ENCODE peak calls at places on chromosomes 11 and 22, in nine cellular contexts. One of them, this sample, is unnamed.

GRCh38 chr11:22536036-22536435 is 89.6 kb downstream of the FANCF start:
- DNase-seq in adrenal gland: no peak
- DNase-seq in upper lobe of left lung: no peak
- DNase-seq in brain microvascular endothelial cell: no peak
- DNase-seq in CD8-positive, alpha-beta memory T cell: no peak
- DNase-seq in RWPE2: no peak
- DNase-seq in choroid plexus epithelial cell: no peak
- DNase-seq in foreskin fibroblast: no peak
- DNase-seq in aorta: no peak
- DNase-seq in this sample: no peak

GRCh38 chr11:71843858-71844257 is 10.9 kb downstream of the DEFB108B start:
- DNase-seq in adrenal gland: no peak
- DNase-seq in upper lobe of left lung: no peak
- DNase-seq in brain microvascular endothelial cell: no peak
- DNase-seq in CD8-positive, alpha-beta memory T cell: no peak
- DNase-seq in RWPE2: no peak
- DNase-seq in choroid plexus epithelial cell: no peak
- DNase-seq in foreskin fibroblast: no peak
- DNase-seq in aorta: no peak
- DNase-seq in this sample: no peak

GRCh38 chr22:39349506-39349966 is 255 bp upstream of the SYNGR1 start:
- DNase-seq in adrenal gland: peak
- DNase-seq in upper lobe of left lung: no peak
- DNase-seq in brain microvascular endothelial cell: no peak
- DNase-seq in CD8-positive, alpha-beta memory T cell: no peak
- DNase-seq in RWPE2: no peak
- DNase-seq in choroid plexus epithelial cell: no peak
- DNase-seq in foreskin fibroblast: peak
- DNase-seq in aorta: no peak
- DNase-seq in this sample: peak

GRCh38 chr11:20015101-20015500 is 145.2 kb downstream of the DBX1 start:
- DNase-seq in adrenal gland: no peak
- DNase-seq in upper lobe of left lung: no peak
- DNase-seq in brain microvascular endothelial cell: no peak
- DNase-seq in CD8-positive, alpha-beta memory T cell: no peak
- DNase-seq in RWPE2: no peak
- DNase-seq in choroid plexus epithelial cell: no peak
- DNase-seq in foreskin fibroblast: no peak
- DNase-seq in aorta: no peak
- DNase-seq in this sample: no peak

GRCh38 chr11:121372671-121373429 is 79.3 kb upstream of the SORL1 start:
- DNase-seq in adrenal gland: no peak
- DNase-seq in upper lobe of left lung: no peak
- DNase-seq in brain microvascular endothelial cell: no peak
- DNase-seq in CD8-positive, alpha-beta memory T cell: no peak
- DNase-seq in RWPE2: no peak
- DNase-seq in choroid plexus epithelial cell: no peak
- DNase-seq in foreskin fibroblast: no peak
- DNase-seq in aorta: no peak
- DNase-seq in this sample: peak

GRCh38 chr11:131694526-131695424 is 324.4 kb downstream of the NTM start:
- DNase-seq in adrenal gland: peak
- DNase-seq in upper lobe of left lung: peak
- DNase-seq in brain microvascular endothelial cell: peak
- DNase-seq in CD8-positive, alpha-beta memory T cell: peak
- DNase-seq in RWPE2: no peak
- DNase-seq in choroid plexus epithelial cell: peak
- DNase-seq in foreskin fibroblast: peak
- DNase-seq in aorta: peak
- DNase-seq in this sample: peak

GRCh38 chr22:37533995-37534394 is 14.8 kb upstream of the CARD10 start:
- DNase-seq in adrenal gland: no peak
- DNase-seq in upper lobe of left lung: no peak
- DNase-seq in brain microvascular endothelial cell: peak
- DNase-seq in CD8-positive, alpha-beta memory T cell: no peak
- DNase-seq in RWPE2: no peak
- DNase-seq in choroid plexus epithelial cell: peak
- DNase-seq in foreskin fibroblast: peak
- DNase-seq in aorta: no peak
- DNase-seq in this sample: peak

GRCh38 chr11:103870821-103871309 is 165.6 kb upstream of the DDI1 start:
- DNase-seq in adrenal gland: peak
- DNase-seq in upper lobe of left lung: peak
- DNase-seq in brain microvascular endothelial cell: no peak
- DNase-seq in CD8-positive, alpha-beta memory T cell: no peak
- DNase-seq in RWPE2: no peak
- DNase-seq in choroid plexus epithelial cell: peak
- DNase-seq in foreskin fibroblast: no peak
- DNase-seq in aorta: peak
- DNase-seq in this sample: no peak

GRCh38 chr11:64745523-64746328 is 1.8 kb upstream of the RASGRP2 start:
- DNase-seq in adrenal gland: peak
- DNase-seq in upper lobe of left lung: peak
- DNase-seq in brain microvascular endothelial cell: peak
- DNase-seq in CD8-positive, alpha-beta memory T cell: peak
- DNase-seq in RWPE2: no peak
- DNase-seq in choroid plexus epithelial cell: peak
- DNase-seq in foreskin fibroblast: peak
- DNase-seq in aorta: peak
- DNase-seq in this sample: peak

GRCh38 chr22:39496131-39496838 is 5.8 kb upstream of the MIEF1 start:
- DNase-seq in adrenal gland: peak
- DNase-seq in upper lobe of left lung: peak
- DNase-seq in brain microvascular endothelial cell: peak
- DNase-seq in CD8-positive, alpha-beta memory T cell: no peak
- DNase-seq in RWPE2: no peak
- DNase-seq in choroid plexus epithelial cell: peak
- DNase-seq in foreskin fibroblast: peak
- DNase-seq in aorta: peak
- DNase-seq in this sample: peak

GRCh38 chr22:47193606-47194316 is 431.3 kb downstream of the TBC1D22A start:
- DNase-seq in adrenal gland: peak
- DNase-seq in upper lobe of left lung: no peak
- DNase-seq in brain microvascular endothelial cell: no peak
- DNase-seq in CD8-positive, alpha-beta memory T cell: no peak
- DNase-seq in RWPE2: no peak
- DNase-seq in choroid plexus epithelial cell: no peak
- DNase-seq in foreskin fibroblast: no peak
- DNase-seq in aorta: no peak
- DNase-seq in this sample: no peak

GRCh38 chr11:15176646-15177163 is 62.0 kb downstream of the INSC start:
- DNase-seq in adrenal gland: no peak
- DNase-seq in upper lobe of left lung: no peak
- DNase-seq in brain microvascular endothelial cell: no peak
- DNase-seq in CD8-positive, alpha-beta memory T cell: no peak
- DNase-seq in RWPE2: no peak
- DNase-seq in choroid plexus epithelial cell: no peak
- DNase-seq in foreskin fibroblast: no peak
- DNase-seq in aorta: no peak
- DNase-seq in this sample: no peak

GRCh38 chr11:64692764-64693331 is 30.1 kb downstream of the NRXN2 start:
- DNase-seq in adrenal gland: no peak
- DNase-seq in upper lobe of left lung: no peak
- DNase-seq in brain microvascular endothelial cell: no peak
- DNase-seq in CD8-positive, alpha-beta memory T cell: no peak
- DNase-seq in RWPE2: no peak
- DNase-seq in choroid plexus epithelial cell: no peak
- DNase-seq in foreskin fibroblast: no peak
- DNase-seq in aorta: no peak
- DNase-seq in this sample: no peak

GRCh38 chr11:121479355-121479754 is 26.6 kb upstream of the SORL1-AS1 start:
- DNase-seq in adrenal gland: no peak
- DNase-seq in upper lobe of left lung: no peak
- DNase-seq in brain microvascular endothelial cell: no peak
- DNase-seq in CD8-positive, alpha-beta memory T cell: no peak
- DNase-seq in RWPE2: no peak
- DNase-seq in choroid plexus epithelial cell: peak
- DNase-seq in foreskin fibroblast: no peak
- DNase-seq in aorta: no peak
- DNase-seq in this sample: no peak

GRCh38 chr11:1652778-1653540 is 23.4 kb downstream of the KRTAP5-5 start:
- DNase-seq in adrenal gland: peak
- DNase-seq in upper lobe of left lung: peak
- DNase-seq in brain microvascular endothelial cell: peak
- DNase-seq in CD8-positive, alpha-beta memory T cell: peak
- DNase-seq in RWPE2: no peak
- DNase-seq in choroid plexus epithelial cell: peak
- DNase-seq in foreskin fibroblast: peak
- DNase-seq in aorta: peak
- DNase-seq in this sample: peak
- H3K4me3 ChIP-seq in adrenal gland: no peak
- H3K4me3 ChIP-seq in upper lobe of left lung: no peak
- H3K4me3 ChIP-seq in brain microvascular endothelial cell: no peak
- H3K4me3 ChIP-seq in CD8-positive, alpha-beta memory T cell: no peak
- H3K4me3 ChIP-seq in RWPE2: no peak
- H3K4me3 ChIP-seq in choroid plexus epithelial cell: no peak
- H3K4me3 ChIP-seq in foreskin fibroblast: no peak
- H3K4me3 ChIP-seq in aorta: no peak
- H3K4me3 ChIP-seq in this sample: no peak

DNA sequence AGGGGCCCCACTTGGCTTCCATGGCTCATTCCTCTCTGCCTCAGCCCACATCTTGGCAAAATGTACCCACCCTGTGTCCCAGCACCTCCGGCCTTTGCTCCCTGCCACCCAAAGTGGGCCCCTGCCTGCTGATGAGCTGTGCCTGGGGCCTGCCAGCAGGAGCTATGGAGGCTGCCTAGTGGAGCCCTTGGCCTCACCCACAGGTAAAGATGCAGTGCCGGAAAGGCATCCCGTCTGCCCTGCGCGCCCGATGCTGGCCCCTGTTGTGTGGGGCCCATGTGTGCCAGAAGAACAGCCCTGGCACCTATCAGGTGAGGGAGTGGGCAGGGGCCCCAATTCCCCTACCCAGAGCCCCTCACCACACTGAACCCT is 1.3 kb downstream of the TBC1D10C start:
- DNase-seq in adrenal gland: no peak
- DNase-seq in upper lobe of left lung: no peak
- DNase-seq in brain microvascular endothelial cell: no peak
- DNase-seq in CD8-positive, alpha-beta memory T cell: no peak
- DNase-seq in RWPE2: no peak
- DNase-seq in choroid plexus epithelial cell: no peak
- DNase-seq in foreskin fibroblast: no peak
- DNase-seq in aorta: no peak
- DNase-seq in this sample: no peak
- H3K4me3 ChIP-seq in adrenal gland: no peak
- H3K4me3 ChIP-seq in upper lobe of left lung: peak
- H3K4me3 ChIP-seq in brain microvascular endothelial cell: no peak
- H3K4me3 ChIP-seq in CD8-positive, alpha-beta memory T cell: peak
- H3K4me3 ChIP-seq in RWPE2: no peak
- H3K4me3 ChIP-seq in choroid plexus epithelial cell: no peak
- H3K4me3 ChIP-seq in foreskin fibroblast: no peak
- H3K4me3 ChIP-seq in aorta: no peak
- H3K4me3 ChIP-seq in this sample: peak

DNA sequence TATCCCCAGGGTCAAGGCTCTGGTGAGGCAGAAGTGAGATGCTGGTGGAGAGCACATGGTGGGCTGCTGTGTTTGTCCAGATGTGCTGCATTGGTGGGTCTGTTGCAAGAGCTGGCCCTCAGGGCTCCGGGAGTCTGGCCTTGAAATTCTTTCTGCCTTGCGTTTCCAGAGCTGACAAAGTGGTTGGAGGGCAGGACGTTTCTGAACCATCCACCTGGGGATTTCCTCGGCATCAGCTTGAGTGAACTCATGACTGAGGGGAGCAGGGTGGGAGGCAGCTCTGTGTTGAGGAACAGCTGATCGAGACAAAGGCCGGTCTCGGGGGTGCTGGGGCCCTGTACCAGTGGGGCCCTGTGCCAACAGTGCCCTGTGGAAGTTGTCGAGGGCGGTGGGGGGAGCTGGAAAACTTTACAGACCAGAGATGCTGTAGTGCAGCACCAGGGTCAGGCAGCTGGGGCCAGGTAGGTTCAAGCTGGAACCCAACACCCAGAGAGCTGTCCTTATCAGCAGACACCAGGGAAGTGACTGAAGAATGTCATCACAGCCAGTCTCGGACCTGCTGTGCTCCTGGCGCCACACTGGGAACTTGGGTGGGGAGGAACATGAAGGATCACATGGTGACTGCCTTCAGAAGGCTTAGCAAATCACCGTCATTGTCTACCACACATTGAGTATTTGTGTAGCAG is 4.9 kb downstream of the TSKU start:
- DNase-seq in adrenal gland: no peak
- DNase-seq in upper lobe of left lung: no peak
- DNase-seq in brain microvascular endothelial cell: no peak
- DNase-seq in CD8-positive, alpha-beta memory T cell: no peak
- DNase-seq in RWPE2: no peak
- DNase-seq in choroid plexus epithelial cell: peak
- DNase-seq in foreskin fibroblast: peak
- DNase-seq in aorta: no peak
- DNase-seq in this sample: no peak
- H3K4me3 ChIP-seq in adrenal gland: no peak
- H3K4me3 ChIP-seq in upper lobe of left lung: no peak
- H3K4me3 ChIP-seq in brain microvascular endothelial cell: no peak
- H3K4me3 ChIP-seq in CD8-positive, alpha-beta memory T cell: no peak
- H3K4me3 ChIP-seq in RWPE2: no peak
- H3K4me3 ChIP-seq in choroid plexus epithelial cell: no peak
- H3K4me3 ChIP-seq in foreskin fibroblast: no peak
- H3K4me3 ChIP-seq in aorta: no peak
- H3K4me3 ChIP-seq in this sample: no peak

GRCh38 chr11:34425863-34426262 is 12.9 kb upstream of the CAT start:
- DNase-seq in adrenal gland: no peak
- DNase-seq in upper lobe of left lung: no peak
- DNase-seq in brain microvascular endothelial cell: no peak
- DNase-seq in CD8-positive, alpha-beta memory T cell: no peak
- DNase-seq in RWPE2: no peak
- DNase-seq in choroid plexus epithelial cell: peak
- DNase-seq in foreskin fibroblast: peak
- DNase-seq in aorta: no peak
- DNase-seq in this sample: no peak

GRCh38 chr11:34423300-34423699 is 15.4 kb upstream of the CAT start:
- DNase-seq in adrenal gland: no peak
- DNase-seq in upper lobe of left lung: peak
- DNase-seq in brain microvascular endothelial cell: no peak
- DNase-seq in CD8-positive, alpha-beta memory T cell: no peak
- DNase-seq in RWPE2: no peak
- DNase-seq in choroid plexus epithelial cell: no peak
- DNase-seq in foreskin fibroblast: no peak
- DNase-seq in aorta: no peak
- DNase-seq in this sample: no peak

GRCh38 chr11:34425360-34425759 is 13.4 kb upstream of the CAT start:
- DNase-seq in adrenal gland: no peak
- DNase-seq in upper lobe of left lung: no peak
- DNase-seq in brain microvascular endothelial cell: no peak
- DNase-seq in CD8-positive, alpha-beta memory T cell: no peak
- DNase-seq in RWPE2: no peak
- DNase-seq in choroid plexus epithelial cell: no peak
- DNase-seq in foreskin fibroblast: no peak
- DNase-seq in aorta: no peak
- DNase-seq in this sample: no peak

GRCh38 chr11:34427171-34427805 is 11.4 kb upstream of the CAT start:
- DNase-seq in adrenal gland: no peak
- DNase-seq in upper lobe of left lung: peak
- DNase-seq in brain microvascular endothelial cell: peak
- DNase-seq in CD8-positive, alpha-beta memory T cell: no peak
- DNase-seq in RWPE2: peak
- DNase-seq in choroid plexus epithelial cell: peak
- DNase-seq in foreskin fibroblast: peak
- DNase-seq in aorta: no peak
- DNase-seq in this sample: no peak

DNA sequence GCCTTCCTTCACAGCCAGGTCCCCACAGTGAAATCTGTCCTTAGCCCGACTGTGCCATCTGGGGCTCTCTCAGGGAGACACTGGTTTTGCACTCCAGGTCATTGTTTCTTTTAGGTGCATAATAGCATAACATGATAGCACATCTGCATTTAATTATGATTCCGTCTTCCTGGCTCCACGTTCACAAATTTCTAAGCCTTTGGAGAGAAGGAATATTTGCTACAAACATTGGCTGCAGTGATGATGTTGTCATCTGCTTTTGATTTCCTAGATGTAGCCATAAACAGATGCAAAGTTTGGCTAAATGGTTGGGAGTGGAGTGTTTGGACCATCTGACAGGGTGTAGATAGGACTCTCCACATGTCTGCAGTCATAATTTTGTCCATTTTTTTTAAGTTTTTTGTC is 12.0 kb upstream of the CAT start:
- DNase-seq in adrenal gland: no peak
- DNase-seq in upper lobe of left lung: no peak
- DNase-seq in brain microvascular endothelial cell: no peak
- DNase-seq in CD8-positive, alpha-beta memory T cell: no peak
- DNase-seq in RWPE2: no peak
- DNase-seq in choroid plexus epithelial cell: no peak
- DNase-seq in foreskin fibroblast: peak
- DNase-seq in aorta: no peak
- DNase-seq in this sample: no peak
- H3K4me3 ChIP-seq in adrenal gland: no peak
- H3K4me3 ChIP-seq in upper lobe of left lung: no peak
- H3K4me3 ChIP-seq in brain microvascular endothelial cell: no peak
- H3K4me3 ChIP-seq in CD8-positive, alpha-beta memory T cell: no peak
- H3K4me3 ChIP-seq in RWPE2: no peak
- H3K4me3 ChIP-seq in choroid plexus epithelial cell: no peak
- H3K4me3 ChIP-seq in foreskin fibroblast: no peak
- H3K4me3 ChIP-seq in aorta: no peak
- H3K4me3 ChIP-seq in this sample: no peak